ENCODE peak calls at places on chromosomes 3 and 15, in five cellular contexts. H, S, E, D and P are unnamed samples.

GRCh38 chr3:132730891-132731580 is 8.8 kb upstream of the NPHP3 start:
- DNase-seq in E (peak; percentile 61), H (peak; percentile 80), S (peak; percentile 76), D (peak; percentile 41), P (peak; percentile 37)

GRCh38 chr3:98744283-98744682 is 18.9 kb upstream of the ST3GAL6 start:
- DNase-seq in S (no peak), H (no peak), D (no peak), E (no peak), P (no peak)

GRCh38 chr3:183377307-183377959 is 51.0 kb downstream of the MCF2L2 start:
- DNase-seq in S (no peak), D (peak; percentile 79), E (no peak), H (no peak), P (no peak)

GRCh38 chr3:194852836-194853508 is 167.3 kb downstream of the FAM43A start:
- DNase-seq in H (no peak), D (no peak), E (no peak), S (no peak), P (no peak)

GRCh38 chr15:60899322-60899966 is 329.7 kb downstream of the RORA start:
- DNase-seq in S (no peak), E (no peak), D (no peak), H (no peak), P (no peak)

GRCh38 chr15:92898988-92899909 is 875 bp upstream of the CHD2 start:
- DNase-seq in S (no peak), D (no peak), E (no peak), H (peak; percentile 50), P (no peak)

GRCh38 chr3:18080198-18080689 is 337.8 kb upstream of the TBC1D5 start:
- DNase-seq in S (peak; percentile 28), D (peak; percentile 39), E (no peak), H (no peak), P (no peak)

GRCh38 chr3:8488436-8488835 is 13.2 kb upstream of the LMCD1 start:
- DNase-seq in H (no peak), E (no peak), D (no peak), S (no peak), P (no peak)

GRCh38 chr15:27961801-27962200 is 137.3 kb downstream of the OCA2 start:
- DNase-seq in E (no peak), D (no peak), H (no peak), S (no peak), P (no peak)

GRCh38 chr15:66877558-66878285 is 175.7 kb downstream of the SMAD6 start:
- DNase-seq in H (no peak), E (no peak), S (no peak), D (no peak), P (no peak)

GRCh38 chr3:127307431-127307830 is 19.6 kb upstream of the PRR20G start:
- DNase-seq in S (no peak), H (no peak), E (no peak), D (no peak), P (no peak)

GRCh38 chr3:183807881-183808280 is 17.5 kb downstream of the MAP6D1 start:
- DNase-seq in E (no peak), S (no peak), H (no peak), D (no peak), P (no peak)

GRCh38 chr3:187989458-187990153 is 164.4 kb upstream of the LPP start:
- DNase-seq in E (no peak), D (no peak), S (no peak), H (peak; percentile 95), P (no peak)

GRCh38 chr3:13268120-13268519 is 152.0 kb downstream of the NUP210 start:
- DNase-seq in E (no peak), H (no peak), D (no peak), S (no peak), P (no peak)

GRCh38 chr3:14818804-14819500 is at the start of gene FGD5:
- DNase-seq in S (no peak), H (no peak), D (no peak), E (no peak), P (no peak)

GRCh38 chr3:37329465-37329864 is 155.1 kb upstream of the LRRFIP2 start:
- DNase-seq in E (no peak), D (no peak), S (no peak), H (no peak), P (no peak)

GRCh38 chr3:72446406-72447058 is 401.7 kb downstream of the SHQ1 start:
- DNase-seq in S (peak; percentile 33), D (peak; percentile 58), E (peak; percentile 42), H (peak; percentile 55), P (no peak)

GRCh38 chr15:58440181-58440910 is 8.6 kb downstream of the LIPC start:
- DNase-seq in E (no peak), D (peak; percentile 52), S (no peak), H (no peak), P (no peak)

GRCh38 chr3:39349080-39349479 is 19.6 kb downstream of the CCR8 start:
- DNase-seq in D (no peak), H (no peak), E (no peak), S (no peak), P (no peak)

GRCh38 chr3:10234526-10235230 is 13.6 kb upstream of the TATDN2 start:
- DNase-seq in S (no peak), H (peak; percentile 73), D (no peak), E (peak; percentile 39), P (no peak)

GRCh38 chr15:55695432-55695831 is 47.5 kb downstream of the PRTG start:
- DNase-seq in E (no peak), D (no peak), S (no peak), H (peak; percentile 15), P (no peak)

GRCh38 chr3:15557511-15557946 is 36.0 kb upstream of the COLQ start:
- DNase-seq in E (peak; percentile 80), D (peak; percentile 77), H (peak; percentile 82), S (peak; percentile 72), P (peak; percentile 10)

GRCh38 chr15:40252141-40252437 is 13.2 kb downstream of the PAK6 start:
- DNase-seq in E (no peak), S (no peak), D (no peak), H (no peak), P (no peak)
- TF ChIP-seq EZH2 in E (no peak), S (no peak), D (no peak), H (peak; percentile 53), P (no peak)

GRCh38 chr3:50276762-50277101 is 2.2 kb upstream of the LSMEM2 start:
- DNase-seq in E (no peak), H (no peak), D (no peak), S (no peak), P (no peak)

GRCh38 chr3:50274371-50275104 is 4.3 kb upstream of the LSMEM2 start:
- DNase-seq in H (peak; percentile 96), E (peak; percentile 60), D (peak; percentile 56), S (peak; percentile 67), P (no peak)

GRCh38 chr3:50278106-50278867 is 600 bp upstream of the LSMEM2 start:
- DNase-seq in S (no peak), D (no peak), H (no peak), E (no peak), P (no peak)

GRCh38 chr3:50275160-50275995 is 3.5 kb upstream of the LSMEM2 start:
- DNase-seq in D (no peak), E (no peak), S (no peak), H (peak; percentile 78), P (no peak)

DNA sequence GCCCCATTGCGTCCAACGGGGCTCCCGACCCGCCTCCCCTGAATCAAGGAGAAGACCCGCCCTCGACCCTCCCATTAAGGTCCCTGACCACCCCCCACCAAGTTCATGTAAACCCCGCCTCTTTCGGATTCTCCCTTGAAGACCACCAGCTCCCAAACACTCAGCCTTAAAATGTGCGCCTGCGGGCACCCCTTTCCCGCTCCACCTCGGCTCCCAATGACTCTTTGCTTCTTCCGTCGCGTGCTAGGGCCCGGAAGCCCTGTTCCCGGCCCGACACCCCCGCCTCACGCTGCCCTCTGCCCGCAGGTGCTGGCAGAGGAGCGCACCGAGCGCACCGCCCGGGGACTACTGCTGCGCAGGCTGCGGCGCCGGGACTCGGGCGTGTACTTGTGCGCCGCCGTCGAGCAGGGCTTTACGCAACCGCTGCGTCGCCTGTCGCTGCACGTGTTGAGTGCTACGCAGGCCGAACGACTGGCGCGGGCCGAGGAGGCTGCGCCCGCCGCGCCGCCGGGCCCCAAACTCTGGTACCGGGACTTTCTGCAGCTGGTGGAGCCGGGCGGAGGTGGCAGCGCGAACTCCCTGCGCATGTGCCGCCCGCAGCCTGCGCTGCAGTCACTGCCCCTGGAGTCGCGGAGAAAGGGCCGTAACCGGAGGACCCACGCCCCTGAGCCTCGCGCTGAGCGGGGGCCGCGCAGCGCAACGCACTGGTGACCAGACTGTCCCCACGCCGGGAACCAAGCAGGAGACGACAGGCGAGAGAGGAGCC is 2.7 kb upstream of the LSMEM2 start:
- DNase-seq in H (peak; percentile 89), E (no peak), S (no peak), D (no peak), P (no peak)
- TF ChIP-seq EZH2 in H (no peak), E (no peak), S (no peak), D (no peak), P (no peak)

GRCh38 chr3:65596511-65597224 is 442.1 kb downstream of the MAGI1 start:
- DNase-seq in H (no peak), D (no peak), E (no peak), S (no peak), P (no peak)

GRCh38 chr3:65595222-65595996 is 443.3 kb downstream of the MAGI1 start:
- DNase-seq in E (no peak), S (no peak), D (no peak), H (peak; percentile 61), P (no peak)

GRCh38 chr3:65597952-65598413 is 440.7 kb downstream of the MAGI1 start:
- DNase-seq in S (no peak), D (no peak), E (no peak), H (peak; percentile 92), P (no peak)

GRCh38 chr3:65595997-65596300 is 442.8 kb downstream of the MAGI1 start:
- DNase-seq in D (no peak), H (no peak), E (no peak), S (no peak), P (no peak)

DNA sequence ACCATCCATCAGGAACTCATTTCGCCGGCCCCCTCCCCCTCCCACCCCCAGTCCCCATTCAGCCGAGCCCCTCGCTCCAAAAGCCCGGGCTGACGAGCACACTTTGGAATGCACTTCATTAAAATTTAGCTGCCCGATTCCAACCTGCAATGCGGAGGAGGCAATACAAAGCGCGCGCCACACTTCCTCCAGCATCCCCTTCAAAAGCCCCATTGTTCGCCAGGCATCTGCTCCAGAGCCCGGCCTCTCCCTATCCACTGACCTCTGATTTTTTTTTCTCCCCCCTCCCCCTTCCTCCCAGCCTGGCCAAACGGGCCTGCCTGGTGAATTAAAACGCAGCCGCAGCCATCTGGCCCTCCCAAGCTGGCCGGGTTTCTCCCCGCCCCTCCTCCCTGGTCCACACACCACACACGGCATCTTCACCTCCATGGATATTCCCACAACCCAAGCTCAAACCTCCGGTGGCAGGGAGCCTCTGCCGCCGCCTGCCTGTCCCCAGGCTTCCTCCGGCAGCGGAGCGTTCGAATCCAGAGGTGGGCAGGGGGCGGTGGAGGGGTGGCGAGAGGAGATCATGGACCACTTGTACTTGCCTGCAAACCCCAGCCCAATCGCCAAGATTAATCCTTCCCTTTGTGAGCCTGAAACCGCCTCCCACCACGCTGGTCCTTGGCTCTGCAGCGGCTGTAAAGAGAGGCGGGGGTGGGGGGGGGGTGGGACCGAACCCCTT is 441.3 kb downstream of the MAGI1 start:
- DNase-seq in E (peak; percentile 30), D (peak; percentile 73), H (peak; percentile 98), S (peak; percentile 45), P (no peak)
- TF ChIP-seq EZH2 in E (no peak), D (no peak), H (no peak), S (no peak), P (no peak)

GRCh38 chr3:155078959-155079794 is 942 bp upstream of the MME start:
- DNase-seq in D (no peak), E (no peak), S (peak; percentile 45), H (peak; percentile 67), P (no peak)
- TF ChIP-seq EZH2 in D (no peak), E (peak; percentile 90), S (no peak), H (no peak), P (no peak)